ENCODE peak calls at places on chromosomes 11 and 22, in four cellular contexts. D, I, C and Y are unnamed samples.

GRCh38 chr11:80779907-80780615 is 1339.2 kb upstream of the TENM4 start:
- DNase-seq in D (no peak), I (no peak), C (no peak), Y (no peak)

GRCh38 chr11:23797624-23798419 is 699.0 kb upstream of the LUZP2 start:
- DNase-seq in D (no peak), I (peak), C (no peak), Y (no peak)

GRCh38 chr22:31223786-31224191 is 11.7 kb downstream of the LIMK2 start:
- DNase-seq in D (no peak), I (no peak), C (no peak), Y (no peak)

GRCh38 chr11:73308003-73308962 is at the start of gene ARHGEF17:
- DNase-seq in D (peak), I (peak), C (no peak), Y (peak)

GRCh38 chr22:24230911-24231656 is 13.8 kb downstream of the GGT5 start:
- DNase-seq in D (no peak), I (no peak), C (peak), Y (no peak)

GRCh38 chr22:28497188-28497587 is 182.5 kb downstream of the TTC28 start:
- DNase-seq in D (peak), I (no peak), C (no peak), Y (peak)

GRCh38 chr11:64341851-64342791 is 2.1 kb downstream of the CCDC88B start:
- DNase-seq in D (peak), I (peak), C (peak), Y (peak)

GRCh38 chr11:108654994-108655631 is 9.8 kb upstream of the DDX10 start:
- DNase-seq in D (peak), I (peak), C (peak), Y (peak)

GRCh38 chr11:90722552-90723190 is 499.8 kb upstream of the CHORDC1 start:
- DNase-seq in D (peak), I (no peak), C (no peak), Y (no peak)

GRCh38 chr11:64516226-64516625 is 74.8 kb upstream of the SLC22A12 start:
- DNase-seq in D (no peak), I (peak), C (peak), Y (no peak)

GRCh38 chr22:42187646-42188045 is 57.0 kb upstream of the CYP2D6 start:
- DNase-seq in D (no peak), I (no peak), C (no peak), Y (no peak)

GRCh38 chr11:65013130-65013691 is 749 bp upstream of the ARL2 start:
- DNase-seq in D (peak), I (no peak), C (no peak), Y (no peak)

GRCh38 chr11:112570335-112570734 is 309.7 kb upstream of the PLET1 start:
- DNase-seq in D (no peak), I (no peak), C (no peak), Y (no peak)

GRCh38 chr11:131855320-131855719 is 484.9 kb downstream of the NTM start:
- DNase-seq in D (peak), I (no peak), C (no peak), Y (peak)

GRCh38 chr11:66727883-66728759 is 895 bp downstream of the SPTBN2 start:
- DNase-seq in D (no peak), I (peak), C (peak), Y (no peak)

GRCh38 chr22:30860176-30861105 is 108.1 kb downstream of the MORC2 start:
- DNase-seq in D (no peak), I (no peak), C (no peak), Y (no peak)

GRCh38 chr11:42013656-42014201 is 554.3 kb upstream of the LRRC4C start:
- DNase-seq in D (no peak), I (no peak), C (no peak), Y (peak)

GRCh38 chr11:12599408-12600143 is 74.6 kb upstream of the TEAD1 start:
- DNase-seq in D (peak), I (no peak), C (peak), Y (no peak)

GRCh38 chr11:113465786-113466185 is 9.4 kb downstream of the DRD2 start:
- DNase-seq in D (no peak), I (no peak), C (no peak), Y (no peak)

GRCh38 chr11:73931039-73931645 is 19.7 kb upstream of the DNAJB13 start:
- DNase-seq in D (peak), I (peak), C (peak), Y (peak)

GRCh38 chr22:38315801-38316339 is 1.4 kb downstream of the CSNK1E start:
- DNase-seq in D (no peak), I (no peak), C (peak), Y (no peak)

GRCh38 chr22:19492504-19493174 is 12.9 kb downstream of the CDC45 start:
- DNase-seq in D (no peak), I (no peak), C (no peak), Y (no peak)

GRCh38 chr11:26245046-26245445 is 86.9 kb upstream of the ANO3 start:
- DNase-seq in D (peak), I (no peak), C (no peak), Y (no peak)

GRCh38 chr11:85813721-85814120 is 2.8 kb upstream of the SYTL2 start:
- DNase-seq in D (no peak), I (no peak), C (no peak), Y (no peak)

GRCh38 chr11:22192642-22193347 is at the start of gene ANO5:
- DNase-seq in D (peak), I (peak), C (no peak), Y (peak)

GRCh38 chr22:50251472-50252054 is 498 bp upstream of the HDAC10 start:
- DNase-seq in D (no peak), I (no peak), C (no peak), Y (no peak)

GRCh38 chr11:108931168-108931567 is 266.3 kb downstream of the DDX10 start:
- DNase-seq in D (no peak), I (no peak), C (no peak), Y (no peak)

GRCh38 chr11:19827399-19828135 is 114.9 kb downstream of the NAV2 start:
- DNase-seq in D (no peak), I (no peak), C (peak), Y (no peak)

GRCh38 chr22:25903294-25903693 is 161.3 kb downstream of the MYO18B start:
- DNase-seq in D (no peak), I (no peak), C (no peak), Y (no peak)

GRCh38 chr11:128884703-128885338 is 6.3 kb upstream of the KCNJ5 start:
- DNase-seq in D (peak), I (peak), C (peak), Y (peak)

GRCh38 chr22:38272373-38273134 is at the start of gene TMEM184B:
- DNase-seq in D (peak), I (peak), C (peak), Y (no peak)

GRCh38 chr22:38733329-38734202 is 22.2 kb downstream of the SUN2 start:
- DNase-seq in D (peak), I (peak), C (peak), Y (no peak)

GRCh38 chr11:11898648-11899047 is 56.9 kb downstream of the USP47 start:
- DNase-seq in D (no peak), I (no peak), C (no peak), Y (no peak)

GRCh38 chr22:37983860-37984791 is at the start of gene SOX10:
- DNase-seq in D (no peak), I (no peak), C (no peak), Y (no peak)

GRCh38 chr22:17884951-17885350 is 110.7 kb upstream of the BID start:
- DNase-seq in D (no peak), I (no peak), C (no peak), Y (no peak)

GRCh38 chr22:21881841-21882753 is 14.7 kb upstream of the MAPK1 start:
- DNase-seq in D (no peak), I (no peak), C (no peak), Y (no peak)

GRCh38 chr11:2314136-2314524 is 12.3 kb downstream of the TSPAN32 start:
- DNase-seq in D (no peak), I (no peak), C (no peak), Y (no peak)

GRCh38 chr11:1837171-1838076 is 1.4 kb upstream of the TNNI2 start:
- DNase-seq in D (peak), I (peak), C (peak), Y (no peak)